ENCODE peak calls at places on chromosomes 3 and 15, in nine cellular contexts. One of them, this sample, is unnamed.

GRCh38 chr3:81910244-81910852 is 148.9 kb upstream of the GBE1 start:
- DNase-seq in T-helper 2 cell: no peak
- DNase-seq in NCI-H1048: peak
- DNase-seq in NCI-H460: peak
- DNase-seq in fibroblast of the aortic adventitia: peak
- DNase-seq in activated CD8-positive, alpha-beta T cell treated with anti-CD3 and anti-CD28 coated beads for 36 hours: peak
- DNase-seq in activated CD4-positive, CD25-positive, alpha-beta regulatory T cell treated with anti-CD3 and anti-CD28 coated beads, Interleukin-2, amount 50 U/mL, for 72 hours: no peak
- DNase-seq in NCI-H748 treated with DMSO at 0.1 percent for 48 hours: no peak
- DNase-seq in adrenal gland: peak
- DNase-seq in this sample: no peak

GRCh38 chr3:157146664-157147082 is 13.3 kb downstream of the CCNL1 start:
- DNase-seq in T-helper 2 cell: no peak
- DNase-seq in NCI-H1048: no peak
- DNase-seq in NCI-H460: no peak
- DNase-seq in fibroblast of the aortic adventitia: peak
- DNase-seq in activated CD8-positive, alpha-beta T cell treated with anti-CD3 and anti-CD28 coated beads for 36 hours: no peak
- DNase-seq in activated CD4-positive, CD25-positive, alpha-beta regulatory T cell treated with anti-CD3 and anti-CD28 coated beads, Interleukin-2, amount 50 U/mL, for 72 hours: no peak
- DNase-seq in NCI-H748 treated with DMSO at 0.1 percent for 48 hours: no peak
- DNase-seq in adrenal gland: no peak
- DNase-seq in this sample: no peak

GRCh38 chr3:79467721-79468120 is 300.1 kb downstream of the ROBO1 start:
- DNase-seq in T-helper 2 cell: no peak
- DNase-seq in NCI-H1048: no peak
- DNase-seq in NCI-H460: no peak
- DNase-seq in fibroblast of the aortic adventitia: no peak
- DNase-seq in activated CD8-positive, alpha-beta T cell treated with anti-CD3 and anti-CD28 coated beads for 36 hours: no peak
- DNase-seq in activated CD4-positive, CD25-positive, alpha-beta regulatory T cell treated with anti-CD3 and anti-CD28 coated beads, Interleukin-2, amount 50 U/mL, for 72 hours: no peak
- DNase-seq in NCI-H748 treated with DMSO at 0.1 percent for 48 hours: no peak
- DNase-seq in adrenal gland: no peak
- DNase-seq in this sample: no peak

GRCh38 chr15:43420435-43420834 is 49.5 kb downstream of the TUBGCP4 start:
- DNase-seq in T-helper 2 cell: no peak
- DNase-seq in NCI-H1048: no peak
- DNase-seq in NCI-H460: no peak
- DNase-seq in fibroblast of the aortic adventitia: no peak
- DNase-seq in activated CD8-positive, alpha-beta T cell treated with anti-CD3 and anti-CD28 coated beads for 36 hours: no peak
- DNase-seq in activated CD4-positive, CD25-positive, alpha-beta regulatory T cell treated with anti-CD3 and anti-CD28 coated beads, Interleukin-2, amount 50 U/mL, for 72 hours: no peak
- DNase-seq in NCI-H748 treated with DMSO at 0.1 percent for 48 hours: no peak
- DNase-seq in adrenal gland: no peak
- DNase-seq in this sample: no peak

GRCh38 chr3:52685285-52685704 is 418 bp downstream of the PBRM1 start:
- DNase-seq in T-helper 2 cell: peak
- DNase-seq in NCI-H1048: peak
- DNase-seq in NCI-H460: peak
- DNase-seq in fibroblast of the aortic adventitia: no peak
- DNase-seq in activated CD8-positive, alpha-beta T cell treated with anti-CD3 and anti-CD28 coated beads for 36 hours: peak
- DNase-seq in activated CD4-positive, CD25-positive, alpha-beta regulatory T cell treated with anti-CD3 and anti-CD28 coated beads, Interleukin-2, amount 50 U/mL, for 72 hours: peak
- DNase-seq in NCI-H748 treated with DMSO at 0.1 percent for 48 hours: peak
- DNase-seq in adrenal gland: peak
- DNase-seq in this sample: peak

GRCh38 chr15:22979699-22980188 is 424 bp downstream of the CYFIP1 start:
- DNase-seq in T-helper 2 cell: no peak
- DNase-seq in NCI-H1048: no peak
- DNase-seq in NCI-H460: no peak
- DNase-seq in fibroblast of the aortic adventitia: peak
- DNase-seq in activated CD8-positive, alpha-beta T cell treated with anti-CD3 and anti-CD28 coated beads for 36 hours: peak
- DNase-seq in activated CD4-positive, CD25-positive, alpha-beta regulatory T cell treated with anti-CD3 and anti-CD28 coated beads, Interleukin-2, amount 50 U/mL, for 72 hours: no peak
- DNase-seq in NCI-H748 treated with DMSO at 0.1 percent for 48 hours: no peak
- DNase-seq in adrenal gland: peak
- DNase-seq in this sample: no peak

GRCh38 chr3:175274474-175275218 is 415.5 kb downstream of the NAALADL2 start:
- DNase-seq in T-helper 2 cell: no peak
- DNase-seq in NCI-H1048: no peak
- DNase-seq in NCI-H460: no peak
- DNase-seq in fibroblast of the aortic adventitia: no peak
- DNase-seq in activated CD8-positive, alpha-beta T cell treated with anti-CD3 and anti-CD28 coated beads for 36 hours: no peak
- DNase-seq in activated CD4-positive, CD25-positive, alpha-beta regulatory T cell treated with anti-CD3 and anti-CD28 coated beads, Interleukin-2, amount 50 U/mL, for 72 hours: no peak
- DNase-seq in NCI-H748 treated with DMSO at 0.1 percent for 48 hours: no peak
- DNase-seq in adrenal gland: no peak
- DNase-seq in this sample: no peak

GRCh38 chr3:195034541-195034940 is 236.4 kb downstream of the XXYLT1 start:
- DNase-seq in T-helper 2 cell: no peak
- DNase-seq in NCI-H1048: no peak
- DNase-seq in NCI-H460: no peak
- DNase-seq in fibroblast of the aortic adventitia: no peak
- DNase-seq in activated CD8-positive, alpha-beta T cell treated with anti-CD3 and anti-CD28 coated beads for 36 hours: no peak
- DNase-seq in activated CD4-positive, CD25-positive, alpha-beta regulatory T cell treated with anti-CD3 and anti-CD28 coated beads, Interleukin-2, amount 50 U/mL, for 72 hours: peak
- DNase-seq in NCI-H748 treated with DMSO at 0.1 percent for 48 hours: no peak
- DNase-seq in adrenal gland: no peak
- DNase-seq in this sample: no peak

GRCh38 chr3:62051506-62051905 is 321.8 kb downstream of the FEZF2 start:
- DNase-seq in T-helper 2 cell: no peak
- DNase-seq in NCI-H1048: no peak
- DNase-seq in NCI-H460: no peak
- DNase-seq in fibroblast of the aortic adventitia: peak
- DNase-seq in activated CD8-positive, alpha-beta T cell treated with anti-CD3 and anti-CD28 coated beads for 36 hours: peak
- DNase-seq in activated CD4-positive, CD25-positive, alpha-beta regulatory T cell treated with anti-CD3 and anti-CD28 coated beads, Interleukin-2, amount 50 U/mL, for 72 hours: no peak
- DNase-seq in NCI-H748 treated with DMSO at 0.1 percent for 48 hours: no peak
- DNase-seq in adrenal gland: peak
- DNase-seq in this sample: no peak

GRCh38 chr3:116188231-116188785 is 257.0 kb downstream of the LSAMP start:
- DNase-seq in T-helper 2 cell: no peak
- DNase-seq in NCI-H1048: no peak
- DNase-seq in NCI-H460: peak
- DNase-seq in fibroblast of the aortic adventitia: no peak
- DNase-seq in activated CD8-positive, alpha-beta T cell treated with anti-CD3 and anti-CD28 coated beads for 36 hours: no peak
- DNase-seq in activated CD4-positive, CD25-positive, alpha-beta regulatory T cell treated with anti-CD3 and anti-CD28 coated beads, Interleukin-2, amount 50 U/mL, for 72 hours: no peak
- DNase-seq in NCI-H748 treated with DMSO at 0.1 percent for 48 hours: no peak
- DNase-seq in adrenal gland: no peak
- DNase-seq in this sample: no peak

GRCh38 chr3:67897686-67898336 is 243.4 kb upstream of the SUCLG2 start:
- DNase-seq in T-helper 2 cell: no peak
- DNase-seq in NCI-H1048: no peak
- DNase-seq in NCI-H460: no peak
- DNase-seq in fibroblast of the aortic adventitia: no peak
- DNase-seq in activated CD8-positive, alpha-beta T cell treated with anti-CD3 and anti-CD28 coated beads for 36 hours: no peak
- DNase-seq in activated CD4-positive, CD25-positive, alpha-beta regulatory T cell treated with anti-CD3 and anti-CD28 coated beads, Interleukin-2, amount 50 U/mL, for 72 hours: no peak
- DNase-seq in NCI-H748 treated with DMSO at 0.1 percent for 48 hours: no peak
- DNase-seq in adrenal gland: no peak
- DNase-seq in this sample: no peak

GRCh38 chr3:125431912-125432587 is 56.9 kb upstream of the ZNF148 start:
- DNase-seq in T-helper 2 cell: no peak
- DNase-seq in NCI-H1048: no peak
- DNase-seq in NCI-H460: no peak
- DNase-seq in fibroblast of the aortic adventitia: peak
- DNase-seq in activated CD8-positive, alpha-beta T cell treated with anti-CD3 and anti-CD28 coated beads for 36 hours: no peak
- DNase-seq in activated CD4-positive, CD25-positive, alpha-beta regulatory T cell treated with anti-CD3 and anti-CD28 coated beads, Interleukin-2, amount 50 U/mL, for 72 hours: no peak
- DNase-seq in NCI-H748 treated with DMSO at 0.1 percent for 48 hours: no peak
- DNase-seq in adrenal gland: no peak
- DNase-seq in this sample: no peak

GRCh38 chr15:68369931-68370767 is 61.8 kb downstream of the ITGA11 start:
- DNase-seq in T-helper 2 cell: no peak
- DNase-seq in NCI-H1048: no peak
- DNase-seq in NCI-H460: no peak
- DNase-seq in fibroblast of the aortic adventitia: no peak
- DNase-seq in activated CD8-positive, alpha-beta T cell treated with anti-CD3 and anti-CD28 coated beads for 36 hours: no peak
- DNase-seq in activated CD4-positive, CD25-positive, alpha-beta regulatory T cell treated with anti-CD3 and anti-CD28 coated beads, Interleukin-2, amount 50 U/mL, for 72 hours: no peak
- DNase-seq in NCI-H748 treated with DMSO at 0.1 percent for 48 hours: no peak
- DNase-seq in adrenal gland: no peak
- DNase-seq in this sample: no peak

This sample was measured in effector memory CD4-positive, alpha-beta T cell.